ENCODE peak calls at places on chromosomes 2 and 18, in four cellular contexts. S is GM12865, L is right lobe of liver, G is endodermal cell. Z is an unnamed sample.

GRCh38 chr18:31508781-31509180 is 10.8 kb downstream of the DSG2 start:
- DNase-seq in S (no peak), L (no peak), G (no peak), Z (no peak)

GRCh38 chr18:59270689-59271257 is 2.5 kb downstream of the RAX start:
- DNase-seq in S (no peak), L (no peak), G (no peak), Z (peak)

GRCh38 chr2:120622886-120623753 is 112.5 kb upstream of the GLI2 start:
- DNase-seq in S (no peak), L (no peak), G (no peak), Z (no peak)

GRCh38 chr2:64338910-64339500 is 115.0 kb upstream of the LGALSL start:
- DNase-seq in S (peak), L (no peak), G (peak), Z (no peak)

GRCh38 chr2:230591850-230592249 is 120.8 kb upstream of the CAB39 start:
- DNase-seq in S (peak), L (no peak), G (no peak), Z (no peak)

GRCh38 chr2:128775401-128776285 is 457.0 kb upstream of the HS6ST1 start:
- DNase-seq in S (no peak), L (no peak), G (no peak), Z (no peak)

GRCh38 chr2:128504242-128505149 is 185.8 kb upstream of the HS6ST1 start:
- DNase-seq in S (peak), L (no peak), G (peak), Z (no peak)

GRCh38 chr2:19711470-19712372 is 190.1 kb downstream of the TTC32 start:
- DNase-seq in S (peak), L (no peak), G (peak), Z (no peak)

GRCh38 chr18:59265246-59266018 is 7.8 kb downstream of the RAX start:
- DNase-seq in S (peak), L (no peak), G (peak), Z (peak)

GRCh38 chr2:81304154-81304830 is 999.7 kb upstream of the LRRTM1 start:
- DNase-seq in S (no peak), L (no peak), G (peak), Z (no peak)

GRCh38 chr2:37623971-37624897 is 47.2 kb downstream of the CDC42EP3 start:
- DNase-seq in S (peak), L (no peak), G (no peak), Z (peak)

GRCh38 chr2:12987246-12987645 is 270.5 kb downstream of the TRIB2 start:
- DNase-seq in S (no peak), L (no peak), G (no peak), Z (no peak)

GRCh38 chr2:182763311-182763912 is 47.4 kb downstream of the DNAJC10 start:
- DNase-seq in S (peak), L (no peak), G (peak), Z (no peak)

GRCh38 chr2:98912221-98912851 is 23.7 kb downstream of the CRACDL start:
- DNase-seq in S (no peak), L (no peak), G (peak), Z (no peak)

GRCh38 chr2:100563407-100564247 is 834 bp downstream of the PDCL3 start:
- DNase-seq in S (no peak), L (no peak), G (peak), Z (no peak)

GRCh38 chr2:36659872-36660312 is 36.6 kb upstream of the VIT start:
- DNase-seq in S (peak), L (no peak), G (no peak), Z (peak)

GRCh38 chr2:119756837-119757236 is 2.9 kb upstream of the PTPN4 start:
- DNase-seq in S (no peak), L (peak), G (no peak), Z (no peak)

GRCh38 chr2:241344925-241345651 is 11.0 kb upstream of the FARP2 start:
- DNase-seq in S (no peak), L (no peak), G (no peak), Z (no peak)

GRCh38 chr2:144771348-144771747 is 251.4 kb upstream of the ZEB2 start:
- DNase-seq in S (no peak), L (no peak), G (no peak), Z (no peak)

GRCh38 chr2:182144780-182145170 is 159.1 kb downstream of the PPP1R1C start:
- DNase-seq in S (no peak), L (no peak), G (no peak), Z (no peak)

GRCh38 chr2:199223791-199224190 is 233.9 kb downstream of the SATB2 start:
- DNase-seq in S (no peak), L (no peak), G (no peak), Z (no peak)

GRCh38 chr2:173854840-173855239 is 110.3 kb downstream of the SP3 start:
- DNase-seq in S (no peak), L (peak), G (no peak), Z (no peak)

GRCh38 chr2:40579247-40579646 is 127.4 kb upstream of the SLC8A1 start:
- DNase-seq in S (no peak), L (no peak), G (no peak), Z (no peak)

GRCh38 chr2:172350844-172351480 is 76.4 kb upstream of the ITGA6 start:
- DNase-seq in S (no peak), L (peak), G (no peak), Z (no peak)

GRCh38 chr2:160492401-160493226 is 993 bp downstream of the RBMS1 start:
- DNase-seq in S (no peak), L (peak), G (peak), Z (no peak)

GRCh38 chr2:8541223-8541622 is 140.6 kb upstream of the ID2 start:
- DNase-seq in S (peak), L (no peak), G (peak), Z (no peak)

GRCh38 chr2:11073251-11073650 is 82.0 kb upstream of the SLC66A3 start:
- DNase-seq in S (peak), L (no peak), G (peak), Z (no peak)

DNA sequence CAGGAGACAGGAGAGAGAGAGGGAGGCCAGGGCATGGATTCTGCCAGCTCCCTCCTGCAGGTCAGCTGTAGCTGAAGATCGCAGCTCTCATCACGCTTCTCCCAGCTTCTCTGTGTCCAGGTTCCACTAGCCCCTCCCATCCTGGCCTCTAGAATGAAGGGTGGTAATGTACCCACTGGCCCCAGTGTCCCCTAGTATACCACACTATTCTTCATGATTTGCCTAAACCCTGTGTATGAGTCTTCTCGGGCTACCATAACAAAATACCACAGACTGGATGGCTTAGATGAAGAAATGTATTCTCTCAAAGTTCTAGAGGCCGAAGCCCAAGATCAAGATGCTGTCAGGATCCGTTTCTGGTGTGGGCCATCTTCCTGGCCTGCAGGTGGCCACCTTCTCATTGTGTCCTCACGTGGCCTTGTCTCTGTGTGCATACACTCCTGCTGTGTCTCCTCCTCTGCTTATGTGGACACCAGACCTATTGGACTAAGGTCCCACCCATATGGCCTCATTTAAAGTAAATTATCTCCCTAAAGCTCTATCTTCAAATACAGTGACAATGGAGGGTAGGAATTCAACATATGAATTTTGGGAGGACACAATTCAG is 77.3 kb downstream of the TNFRSF11A start:
- DNase-seq in S (no peak), L (no peak), G (no peak), Z (no peak)
- TF ChIP-seq CTCF in S (no peak), L (peak), G (peak), Z (no peak)

DNA sequence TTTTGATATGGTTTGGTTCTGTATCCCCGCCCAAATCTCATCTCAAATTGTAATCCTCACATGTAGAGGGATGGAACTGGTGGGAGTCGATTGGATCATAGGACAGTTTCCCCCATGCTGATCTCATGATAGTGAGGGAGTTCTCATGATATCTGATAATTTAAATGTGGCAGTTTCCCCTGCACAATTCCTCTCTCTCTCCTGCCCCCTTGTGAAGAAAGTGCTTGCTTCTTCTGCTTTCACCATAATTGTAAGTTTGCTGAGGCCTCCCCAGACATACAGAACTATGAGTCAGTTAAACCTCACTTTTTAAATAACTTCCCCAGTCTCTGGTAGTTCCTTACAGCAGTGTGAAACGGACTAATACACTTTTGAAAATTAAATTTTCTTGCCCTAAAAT is 12.3 kb upstream of the KCNJ3 start:
- DNase-seq in S (no peak), L (no peak), G (no peak), Z (no peak)
- TF ChIP-seq CTCF in S (no peak), L (peak), G (peak), Z (no peak)

GRCh38 chr2:216653931-216654365 is 20.7 kb downstream of the IGFBP2 start:
- DNase-seq in S (no peak), L (no peak), G (no peak), Z (no peak)

GRCh38 chr2:216652566-216652965 is 19.3 kb downstream of the IGFBP2 start:
- DNase-seq in S (no peak), L (no peak), G (no peak), Z (no peak)

GRCh38 chr2:216657086-216657855 is 24.1 kb downstream of the IGFBP2 start:
- DNase-seq in S (no peak), L (no peak), G (no peak), Z (no peak)

GRCh38 chr2:216653093-216653799 is 20.0 kb downstream of the IGFBP2 start:
- DNase-seq in S (no peak), L (no peak), G (no peak), Z (no peak)

GRCh38 chr2:216654528-216655052 is 21.4 kb downstream of the IGFBP2 start:
- DNase-seq in S (no peak), L (no peak), G (no peak), Z (no peak)
- TF ChIP-seq CTCF in S (no peak), L (no peak), G (no peak), Z (no peak)

GRCh38 chr2:6447209-6447608 is 418.5 kb downstream of the CMPK2 start:
- DNase-seq in S (no peak), L (no peak), G (no peak), Z (no peak)

GRCh38 chr2:6454286-6454990 is 411.3 kb downstream of the CMPK2 start:
- DNase-seq in S (peak), L (no peak), G (no peak), Z (no peak)

GRCh38 chr2:6452702-6453481 is 412.8 kb downstream of the CMPK2 start:
- DNase-seq in S (peak), L (no peak), G (no peak), Z (no peak)
- TF ChIP-seq CTCF in S (peak), L (no peak), G (peak), Z (peak)

GRCh38 chr18:37335337-37335736 is 230.3 kb downstream of the CELF4 start:
- DNase-seq in S (no peak), L (no peak), G (no peak), Z (no peak)
- TF ChIP-seq CTCF in S (no peak), L (no peak), G (peak), Z (no peak)

GRCh38 chr2:232230557-232230956 is 148.0 kb upstream of the ALPP start:
- DNase-seq in S (peak), L (no peak), G (peak), Z (no peak)
- TF ChIP-seq CTCF in S (peak), L (peak), G (peak), Z (peak)

DNA sequence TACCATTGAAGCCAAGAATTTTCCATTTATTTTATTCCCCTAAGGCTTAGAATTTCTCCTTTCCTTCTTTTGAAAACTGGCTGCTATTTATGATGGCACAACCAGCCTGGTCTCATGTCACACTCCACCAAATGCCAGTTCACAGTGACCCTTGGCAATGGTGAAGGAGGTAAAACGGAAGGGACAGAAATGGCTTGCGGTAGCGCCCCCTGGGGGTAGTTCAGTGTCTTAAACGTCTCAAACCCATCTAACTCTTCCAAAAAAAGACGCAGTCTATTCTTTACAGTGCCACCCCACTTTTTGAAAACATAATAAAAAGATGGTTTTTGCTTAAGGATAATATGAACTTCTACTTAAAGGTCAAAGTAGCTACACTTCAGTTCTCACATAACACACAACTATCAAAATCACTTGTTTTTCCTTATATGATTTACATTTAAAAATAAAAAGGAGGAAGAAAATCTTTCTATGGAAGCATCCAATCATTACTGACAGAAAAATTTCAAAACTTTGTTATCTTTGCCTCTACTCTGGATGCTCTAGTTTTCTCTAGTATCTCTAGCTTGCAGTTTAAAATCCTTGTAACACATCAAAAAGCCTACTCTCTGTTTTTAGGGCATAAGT is 28.0 kb downstream of the PNO1 start:
- DNase-seq in S (peak), L (peak), G (peak), Z (no peak)
- TF ChIP-seq CTCF in S (peak), L (peak), G (peak), Z (peak)

GRCh38 chr2:18342901-18343300 is 217.6 kb downstream of the RDH14 start:
- DNase-seq in S (no peak), L (no peak), G (no peak), Z (no peak)

GRCh38 chr2:18346364-18346763 is 214.1 kb downstream of the RDH14 start:
- DNase-seq in S (no peak), L (no peak), G (no peak), Z (no peak)

GRCh38 chr2:18349421-18349820 is 211.0 kb downstream of the RDH14 start:
- DNase-seq in S (no peak), L (no peak), G (no peak), Z (no peak)

GRCh38 chr2:18345848-18346247 is 214.6 kb downstream of the RDH14 start:
- DNase-seq in S (no peak), L (peak), G (no peak), Z (no peak)
- TF ChIP-seq CTCF in S (no peak), L (no peak), G (no peak), Z (no peak)

GRCh38 chr18:14074187-14074586 is 58.0 kb downstream of the ZNF519 start:
- DNase-seq in S (peak), L (no peak), G (peak), Z (no peak)
- TF ChIP-seq CTCF in S (peak), L (no peak), G (peak), Z (peak)

GRCh38 chr2:238106339-238106697 is 6.2 kb downstream of the ESPNL start:
- DNase-seq in S (no peak), L (no peak), G (peak), Z (no peak)
- TF ChIP-seq CTCF in S (no peak), L (no peak), G (peak), Z (no peak)